ENCODE peak calls at places on chromosome 10, in ten cellular contexts. One of them, this sample, is unnamed.

GRCh38 chr10:58064714-58065528 is 202.8 kb downstream of the IPMK start:
- DNase-seq in A549: peak; percentile 63
- DNase-seq in GM23248: peak; percentile 68
- DNase-seq in neural progenitor cell: peak; percentile 65
- DNase-seq in lung: no peak
- DNase-seq in HCT116: peak; percentile 19
- DNase-seq in transverse colon: no peak
- DNase-seq in psoas muscle: no peak
- DNase-seq in tibial artery: no peak
- DNase-seq in aorta: no peak
- DNase-seq in this sample: no peak

GRCh38 chr10:88343761-88344484 is 239.2 kb downstream of the RNLS start:
- DNase-seq in A549: no peak
- DNase-seq in GM23248: peak; percentile 0
- DNase-seq in neural progenitor cell: no peak
- DNase-seq in lung: no peak
- DNase-seq in HCT116: no peak
- DNase-seq in transverse colon: no peak
- DNase-seq in psoas muscle: no peak
- DNase-seq in tibial artery: no peak
- DNase-seq in aorta: no peak
- DNase-seq in this sample: no peak

GRCh38 chr10:11789956-11790355 is 33.2 kb upstream of the PROSER2 start:
- DNase-seq in A549: no peak
- DNase-seq in GM23248: no peak
- DNase-seq in neural progenitor cell: no peak
- DNase-seq in lung: no peak
- DNase-seq in HCT116: no peak
- DNase-seq in transverse colon: no peak
- DNase-seq in psoas muscle: no peak
- DNase-seq in tibial artery: no peak
- DNase-seq in aorta: no peak
- DNase-seq in this sample: no peak

GRCh38 chr10:29998142-29998808 is 61.1 kb downstream of the JCAD start:
- DNase-seq in A549: peak; percentile 86
- DNase-seq in GM23248: peak; percentile 85
- DNase-seq in neural progenitor cell: peak; percentile 85
- DNase-seq in lung: peak; percentile 81
- DNase-seq in HCT116: peak; percentile 75
- DNase-seq in transverse colon: peak; percentile 76
- DNase-seq in psoas muscle: peak; percentile 83
- DNase-seq in tibial artery: peak; percentile 87
- DNase-seq in aorta: peak; percentile 73
- DNase-seq in this sample: peak; percentile 12

GRCh38 chr10:103082683-103083082 is 110.4 kb downstream of the NT5C2 start:
- DNase-seq in A549: no peak
- DNase-seq in GM23248: no peak
- DNase-seq in neural progenitor cell: no peak
- DNase-seq in lung: no peak
- DNase-seq in HCT116: no peak
- DNase-seq in transverse colon: no peak
- DNase-seq in psoas muscle: no peak
- DNase-seq in tibial artery: no peak
- DNase-seq in aorta: no peak
- DNase-seq in this sample: no peak

GRCh38 chr10:8050561-8051108 is 3.9 kb upstream of the GATA3 start:
- DNase-seq in A549: peak; percentile 78
- DNase-seq in GM23248: peak; percentile 44
- DNase-seq in neural progenitor cell: peak; percentile 87
- DNase-seq in lung: no peak
- DNase-seq in HCT116: no peak
- DNase-seq in transverse colon: no peak
- DNase-seq in psoas muscle: peak; percentile 50
- DNase-seq in tibial artery: peak; percentile 49
- DNase-seq in aorta: no peak
- DNase-seq in this sample: no peak

GRCh38 chr10:132503581-132504421 is 33.8 kb upstream of the INPP5A start:
- DNase-seq in A549: no peak
- DNase-seq in GM23248: no peak
- DNase-seq in neural progenitor cell: no peak
- DNase-seq in lung: no peak
- DNase-seq in HCT116: no peak
- DNase-seq in transverse colon: no peak
- DNase-seq in psoas muscle: peak; percentile 48
- DNase-seq in tibial artery: peak; percentile 60
- DNase-seq in aorta: peak; percentile 34
- DNase-seq in this sample: no peak

GRCh38 chr10:50310560-50311174 is 59.4 kb upstream of the ASAH2 start:
- DNase-seq in A549: peak; percentile 57
- DNase-seq in GM23248: no peak
- DNase-seq in neural progenitor cell: peak; percentile 37
- DNase-seq in lung: no peak
- DNase-seq in HCT116: peak; percentile 18
- DNase-seq in transverse colon: peak; percentile 18
- DNase-seq in psoas muscle: no peak
- DNase-seq in tibial artery: no peak
- DNase-seq in aorta: no peak
- DNase-seq in this sample: no peak

GRCh38 chr10:114278140-114278883 is 39.3 kb downstream of the VWA2 start:
- DNase-seq in A549: no peak
- DNase-seq in GM23248: no peak
- DNase-seq in neural progenitor cell: no peak
- DNase-seq in lung: no peak
- DNase-seq in HCT116: no peak
- DNase-seq in transverse colon: no peak
- DNase-seq in psoas muscle: no peak
- DNase-seq in tibial artery: peak; percentile 61
- DNase-seq in aorta: no peak
- DNase-seq in this sample: no peak

GRCh38 chr10:132654121-132654571 is 116.6 kb downstream of the INPP5A start:
- DNase-seq in A549: no peak
- DNase-seq in GM23248: no peak
- DNase-seq in neural progenitor cell: no peak
- DNase-seq in lung: no peak
- DNase-seq in HCT116: no peak
- DNase-seq in transverse colon: no peak
- DNase-seq in psoas muscle: no peak
- DNase-seq in tibial artery: peak; percentile 63
- DNase-seq in aorta: peak; percentile 42
- DNase-seq in this sample: no peak

GRCh38 chr10:11687779-11688447 is 54.3 kb upstream of the ECHDC3 start:
- DNase-seq in A549: no peak
- DNase-seq in GM23248: no peak
- DNase-seq in neural progenitor cell: no peak
- DNase-seq in lung: no peak
- DNase-seq in HCT116: no peak
- DNase-seq in transverse colon: peak; percentile 14
- DNase-seq in psoas muscle: no peak
- DNase-seq in tibial artery: no peak
- DNase-seq in aorta: no peak
- DNase-seq in this sample: peak; percentile 84

GRCh38 chr10:119650062-119650461 is 1.1 kb upstream of the BAG3 start:
- DNase-seq in A549: no peak
- DNase-seq in GM23248: no peak
- DNase-seq in neural progenitor cell: no peak
- DNase-seq in lung: no peak
- DNase-seq in HCT116: no peak
- DNase-seq in transverse colon: no peak
- DNase-seq in psoas muscle: no peak
- DNase-seq in tibial artery: no peak
- DNase-seq in aorta: no peak
- DNase-seq in this sample: no peak

GRCh38 chr10:93566435-93567276 is at the start of gene FFAR4:
- DNase-seq in A549: peak; percentile 60
- DNase-seq in GM23248: peak; percentile 6
- DNase-seq in neural progenitor cell: peak; percentile 69
- DNase-seq in lung: no peak
- DNase-seq in HCT116: no peak
- DNase-seq in transverse colon: peak; percentile 58
- DNase-seq in psoas muscle: peak; percentile 67
- DNase-seq in tibial artery: peak; percentile 74
- DNase-seq in aorta: peak; percentile 76
- DNase-seq in this sample: no peak

GRCh38 chr10:103153302-103153759 is 39.7 kb downstream of the NT5C2 start:
- DNase-seq in A549: peak; percentile 38
- DNase-seq in GM23248: peak; percentile 44
- DNase-seq in neural progenitor cell: peak; percentile 38
- DNase-seq in lung: no peak
- DNase-seq in HCT116: no peak
- DNase-seq in transverse colon: no peak
- DNase-seq in psoas muscle: no peak
- DNase-seq in tibial artery: no peak
- DNase-seq in aorta: no peak
- DNase-seq in this sample: no peak

GRCh38 chr10:116038259-116038658 is 234.7 kb downstream of the GFRA1 start:
- DNase-seq in A549: no peak
- DNase-seq in GM23248: peak; percentile 69
- DNase-seq in neural progenitor cell: no peak
- DNase-seq in lung: peak; percentile 39
- DNase-seq in HCT116: no peak
- DNase-seq in transverse colon: peak; percentile 20
- DNase-seq in psoas muscle: peak; percentile 74
- DNase-seq in tibial artery: peak; percentile 84
- DNase-seq in aorta: no peak
- DNase-seq in this sample: no peak

GRCh38 chr10:3668961-3669330 is 116.1 kb downstream of the KLF6 start:
- DNase-seq in A549: no peak
- DNase-seq in GM23248: no peak
- DNase-seq in neural progenitor cell: no peak
- DNase-seq in lung: no peak
- DNase-seq in HCT116: no peak
- DNase-seq in transverse colon: no peak
- DNase-seq in psoas muscle: no peak
- DNase-seq in tibial artery: no peak
- DNase-seq in aorta: no peak
- DNase-seq in this sample: no peak
- H3K27ac ChIP-seq in A549: no peak overlapping the region
- H3K27ac ChIP-seq in GM23248: no peak overlapping the region
- H3K27ac ChIP-seq in neural progenitor cell: no peak overlapping the region
- H3K27ac ChIP-seq in lung: no peak overlapping the region
- H3K27ac ChIP-seq in HCT116: no peak overlapping the region
- H3K27ac ChIP-seq in transverse colon: no peak overlapping the region
- H3K27ac ChIP-seq in psoas muscle: no peak overlapping the region
- H3K27ac ChIP-seq in tibial artery: no peak overlapping the region
- H3K27ac ChIP-seq in aorta: no peak overlapping the region
- H3K27ac ChIP-seq in this sample: peak overlapping the region; percentile 79

GRCh38 chr10:127216284-127216683 is 19.9 kb upstream of the INSYN2A start:
- DNase-seq in A549: no peak
- DNase-seq in GM23248: no peak
- DNase-seq in neural progenitor cell: no peak
- DNase-seq in lung: no peak
- DNase-seq in HCT116: no peak
- DNase-seq in transverse colon: no peak
- DNase-seq in psoas muscle: no peak
- DNase-seq in tibial artery: no peak
- DNase-seq in aorta: no peak
- DNase-seq in this sample: no peak

GRCh38 chr10:127210936-127211335 is 14.5 kb upstream of the INSYN2A start:
- DNase-seq in A549: no peak
- DNase-seq in GM23248: no peak
- DNase-seq in neural progenitor cell: no peak
- DNase-seq in lung: no peak
- DNase-seq in HCT116: no peak
- DNase-seq in transverse colon: no peak
- DNase-seq in psoas muscle: no peak
- DNase-seq in tibial artery: no peak
- DNase-seq in aorta: no peak
- DNase-seq in this sample: no peak

GRCh38 chr10:127215882-127216281 is 19.5 kb upstream of the INSYN2A start:
- DNase-seq in A549: no peak
- DNase-seq in GM23248: no peak
- DNase-seq in neural progenitor cell: peak; percentile 49
- DNase-seq in lung: no peak
- DNase-seq in HCT116: no peak
- DNase-seq in transverse colon: no peak
- DNase-seq in psoas muscle: no peak
- DNase-seq in tibial artery: no peak
- DNase-seq in aorta: no peak
- DNase-seq in this sample: no peak

GRCh38 chr10:127218658-127219057 is 22.3 kb upstream of the INSYN2A start:
- DNase-seq in A549: no peak
- DNase-seq in GM23248: no peak
- DNase-seq in neural progenitor cell: no peak
- DNase-seq in lung: no peak
- DNase-seq in HCT116: no peak
- DNase-seq in transverse colon: no peak
- DNase-seq in psoas muscle: no peak
- DNase-seq in tibial artery: no peak
- DNase-seq in aorta: no peak
- DNase-seq in this sample: no peak

GRCh38 chr10:127216786-127217185 is 20.4 kb upstream of the INSYN2A start:
- DNase-seq in A549: no peak
- DNase-seq in GM23248: peak; percentile 21
- DNase-seq in neural progenitor cell: no peak
- DNase-seq in lung: no peak
- DNase-seq in HCT116: no peak
- DNase-seq in transverse colon: no peak
- DNase-seq in psoas muscle: no peak
- DNase-seq in tibial artery: no peak
- DNase-seq in aorta: no peak
- DNase-seq in this sample: no peak
- H3K27ac ChIP-seq in A549: no peak overlapping the region
- H3K27ac ChIP-seq in GM23248: no peak overlapping the region
- H3K27ac ChIP-seq in neural progenitor cell: no peak overlapping the region
- H3K27ac ChIP-seq in lung: no peak overlapping the region
- H3K27ac ChIP-seq in HCT116: no peak overlapping the region
- H3K27ac ChIP-seq in transverse colon: no peak overlapping the region
- H3K27ac ChIP-seq in psoas muscle: no peak overlapping the region
- H3K27ac ChIP-seq in tibial artery: no peak overlapping the region
- H3K27ac ChIP-seq in aorta: no peak overlapping the region
- H3K27ac ChIP-seq in this sample: no peak overlapping the region

GRCh38 chr10:13102002-13102794 is 2.2 kb downstream of the OPTN start:
- DNase-seq in A549: no peak
- DNase-seq in GM23248: peak; percentile 68
- DNase-seq in neural progenitor cell: no peak
- DNase-seq in lung: no peak
- DNase-seq in HCT116: no peak
- DNase-seq in transverse colon: no peak
- DNase-seq in psoas muscle: peak; percentile 72
- DNase-seq in tibial artery: no peak
- DNase-seq in aorta: no peak
- DNase-seq in this sample: no peak
- H3K27ac ChIP-seq in A549: no peak overlapping the region
- H3K27ac ChIP-seq in GM23248: peak overlapping the region; percentile 67
- H3K27ac ChIP-seq in neural progenitor cell: no peak overlapping the region
- H3K27ac ChIP-seq in lung: peak overlapping the region; percentile 29
- H3K27ac ChIP-seq in HCT116: no peak overlapping the region
- H3K27ac ChIP-seq in transverse colon: peak overlapping the region; percentile 94
- H3K27ac ChIP-seq in psoas muscle: peak overlapping the region; percentile 99
- H3K27ac ChIP-seq in tibial artery: peak overlapping the region; percentile 99
- H3K27ac ChIP-seq in aorta: no peak overlapping the region
- H3K27ac ChIP-seq in this sample: no peak overlapping the region

DNA sequence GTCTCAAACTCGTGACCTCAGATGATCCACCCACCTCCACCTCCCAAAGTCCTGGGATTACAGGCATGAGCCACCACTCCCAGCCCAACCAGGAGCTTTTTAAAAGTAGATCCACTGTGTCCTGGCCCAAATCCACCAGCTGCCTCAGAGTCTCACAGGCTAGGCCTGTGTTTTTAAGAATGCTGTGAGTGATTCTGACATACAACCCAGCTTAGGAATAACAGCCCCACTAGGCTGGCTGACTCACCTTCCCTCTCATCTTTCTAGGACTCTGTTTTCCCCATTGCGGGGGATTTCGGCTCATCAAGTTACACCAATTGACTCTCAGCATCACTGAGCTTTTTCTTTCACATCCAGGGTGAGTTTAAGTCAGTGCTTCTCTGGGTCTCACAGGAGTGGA is 207.6 kb downstream of the SKIDA1 start:
- DNase-seq in A549: no peak
- DNase-seq in GM23248: peak; percentile 73
- DNase-seq in neural progenitor cell: no peak
- DNase-seq in lung: no peak
- DNase-seq in HCT116: no peak
- DNase-seq in transverse colon: no peak
- DNase-seq in psoas muscle: no peak
- DNase-seq in tibial artery: no peak
- DNase-seq in aorta: no peak
- DNase-seq in this sample: no peak
- H3K27ac ChIP-seq in A549: peak overlapping the region; percentile 31
- H3K27ac ChIP-seq in GM23248: no peak overlapping the region
- H3K27ac ChIP-seq in neural progenitor cell: peak overlapping the region; percentile 74
- H3K27ac ChIP-seq in lung: no peak overlapping the region
- H3K27ac ChIP-seq in HCT116: no peak overlapping the region
- H3K27ac ChIP-seq in transverse colon: no peak overlapping the region
- H3K27ac ChIP-seq in psoas muscle: no peak overlapping the region
- H3K27ac ChIP-seq in tibial artery: no peak overlapping the region
- H3K27ac ChIP-seq in aorta: no peak overlapping the region
- H3K27ac ChIP-seq in this sample: no peak overlapping the region

This sample was measured in epithelial cell of prostate.